ENCODE peak calls at places on chromosomes 6 and 20, in nine cellular contexts. Q is ascending aorta; Z is kidney epithelial cell; G is cardiac muscle cell; H is CD8-positive, alpha-beta memory T cell; I is CD4-positive, alpha-beta T cell; C is right lobe of liver; J is body of pancreas; D is GM23248. V is an unnamed sample.

GRCh38 chr6:10268661-10269060 is 146.2 kb downstream of the TFAP2A start:
- DNase-seq in C (no peak), G (no peak), I (no peak), D (no peak), J (no peak), Q (no peak), Z (no peak), H (no peak), V (no peak)

GRCh38 chr6:111865049-111865585 is 8.1 kb downstream of the FYN start:
- DNase-seq in Z (no peak), G (no peak), D (peak; percentile 16), Q (no peak), C (no peak), J (no peak), I (no peak), H (no peak), V (no peak)

GRCh38 chr6:4491501-4492260 is 284.5 kb upstream of the CDYL start:
- DNase-seq in Z (no peak), C (no peak), H (no peak), D (peak; percentile 7), I (no peak), J (no peak), Q (no peak), G (no peak), V (no peak)

GRCh38 chr6:157884756-157885155 is 61.7 kb downstream of the SNX9 start:
- DNase-seq in Z (no peak), H (no peak), C (no peak), Q (no peak), J (no peak), G (no peak), D (no peak), I (no peak), V (no peak)

GRCh38 chr6:27617046-27617687 is 144.3 kb upstream of the ZNF184 start:
- DNase-seq in G (peak; percentile 46), Q (no peak), C (no peak), Z (no peak), J (no peak), D (peak; percentile 50), I (no peak), H (no peak), V (no peak)

GRCh38 chr20:62523473-62524203 is 47.8 kb upstream of the GATA5 start:
- DNase-seq in I (peak; percentile 19), Q (no peak), G (no peak), J (no peak), C (no peak), H (peak; percentile 35), D (peak; percentile 32), Z (no peak), V (no peak)

GRCh38 chr6:67896476-67896875 is 738.6 kb upstream of the ADGRB3 start:
- DNase-seq in C (no peak), Q (no peak), Z (no peak), D (no peak), I (no peak), J (no peak), G (peak; percentile 39), H (no peak), V (no peak)

GRCh38 chr6:51350308-51350904 is 531.7 kb downstream of the TFAP2B start:
- DNase-seq in I (no peak), J (no peak), Q (no peak), Z (no peak), G (peak; percentile 3), H (no peak), D (peak; percentile 18), C (no peak), V (no peak)

GRCh38 chr20:61649105-61649878 is 397.2 kb downstream of the CDH4 start:
- DNase-seq in Z (no peak), H (no peak), C (peak; percentile 29), G (no peak), I (no peak), D (no peak), J (no peak), Q (no peak), V (no peak)

GRCh38 chr6:170404036-170404435 is 97.5 kb downstream of the FAM120B start:
- DNase-seq in Q (no peak), I (no peak), D (peak; percentile 28), J (no peak), H (no peak), Z (no peak), C (no peak), G (no peak), V (no peak)

GRCh38 chr20:18734525-18735189 is 78.9 kb upstream of the SCP2D1 start:
- DNase-seq in D (no peak), J (no peak), Q (no peak), I (no peak), C (no peak), G (no peak), Z (no peak), H (no peak), V (peak; percentile 29)

DNA sequence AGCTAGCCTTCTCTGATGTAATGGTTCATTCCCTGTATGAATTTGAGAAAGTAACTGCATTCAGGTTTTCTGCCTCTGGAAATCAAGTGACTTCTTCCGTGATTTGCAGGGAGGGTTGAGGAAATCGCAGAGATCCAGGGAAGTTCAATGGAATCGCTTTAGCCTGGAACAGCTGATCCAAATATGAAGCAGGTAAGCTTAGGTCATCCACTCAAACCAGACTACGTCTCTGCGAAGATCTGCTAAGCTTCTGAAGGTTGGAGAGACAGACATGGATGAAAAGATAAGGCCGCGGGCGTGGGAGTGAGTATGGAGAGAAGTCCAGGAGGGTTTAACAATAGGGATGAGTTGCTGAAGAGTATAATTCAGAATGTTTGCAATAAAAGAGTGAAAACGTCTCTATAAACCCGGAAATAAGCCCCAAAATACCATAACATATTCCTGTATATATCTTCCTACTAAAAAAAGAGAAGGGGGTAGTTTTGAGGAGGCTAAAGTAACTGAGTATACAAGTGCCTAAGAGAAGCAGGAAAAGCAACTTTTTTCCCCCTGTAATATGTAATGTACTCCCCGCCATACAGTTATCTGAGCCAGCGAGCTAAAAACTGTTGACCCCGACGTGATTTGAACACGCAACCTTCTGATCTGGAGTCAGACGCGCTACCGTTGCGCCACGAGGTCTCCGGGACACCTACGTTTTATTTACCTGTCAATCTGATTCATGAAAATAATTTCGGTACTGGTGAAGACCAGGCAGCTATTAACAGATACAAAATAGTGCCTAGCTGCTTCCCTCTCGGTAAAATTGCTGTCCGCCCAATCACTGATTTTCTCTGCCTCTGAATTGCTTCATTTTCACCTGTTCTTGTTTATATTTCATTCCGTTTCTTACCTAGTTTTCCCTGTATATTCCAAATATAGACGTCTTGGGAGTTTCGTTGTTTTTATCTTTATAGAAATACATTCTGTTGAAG is 33.9 kb upstream of the BTN3A2 start:
- DNase-seq in D (peak; percentile 33), I (no peak), H (peak; percentile 31), J (no peak), Q (no peak), C (no peak), Z (no peak), G (no peak), V (no peak)
- H3K27me3 ChIP-seq in D (no peaks in the 10 kb centered on the region), I (peaks cover 23% of the 10 kb centered on the region), H (peaks cover 17% of the 10 kb centered on the region), J (peaks cover 4% of the 10 kb centered on the region), Q (peaks cover 30% of the 10 kb centered on the region), C (no peaks in the 10 kb centered on the region), Z (no peaks in the 10 kb centered on the region), G (peaks cover 55% of the 10 kb centered on the region), V (no peaks in the 10 kb centered on the region)

GRCh38 chr20:46342451-46343357 is 34.4 kb upstream of the CDH22 start:
- DNase-seq in I (no peak), Z (no peak), C (no peak), J (no peak), G (no peak), D (no peak), H (no peak), Q (no peak), V (no peak)

GRCh38 chr20:46344488-46345162 is 36.3 kb upstream of the CDH22 start:
- DNase-seq in Z (no peak), J (no peak), Q (no peak), I (no peak), C (no peak), G (no peak), D (no peak), H (no peak), V (no peak)

GRCh38 chr20:46341374-46342044 is 33.2 kb upstream of the CDH22 start:
- DNase-seq in D (no peak), Z (no peak), H (no peak), G (no peak), J (no peak), Q (no peak), C (no peak), I (no peak), V (no peak)

GRCh38 chr20:46343358-46344357 is 35.4 kb upstream of the CDH22 start:
- DNase-seq in I (no peak), G (no peak), D (no peak), Q (no peak), H (no peak), Z (no peak), J (no peak), C (no peak), V (no peak)

GRCh38 chr20:46342045-46342378 is 33.7 kb upstream of the CDH22 start:
- DNase-seq in Z (no peak), D (no peak), H (no peak), Q (no peak), I (no peak), C (no peak), J (no peak), G (no peak), V (no peak)
- H3K27me3 ChIP-seq in Z (peaks cover 53% of the 10 kb centered on the region), D (peaks cover 64% of the 10 kb centered on the region), H (peaks cover 19% of the 10 kb centered on the region), Q (peaks cover 3% of the 10 kb centered on the region), I (peaks cover 33% of the 10 kb centered on the region), C (no peaks in the 10 kb centered on the region), J (no peaks in the 10 kb centered on the region), G (no peaks in the 10 kb centered on the region), V (peaks cover 34% of the 10 kb centered on the region)

GRCh38 chr20:58045156-58045555 is 183.3 kb downstream of the ANKRD60 start:
- DNase-seq in J (no peak), G (no peak), C (no peak), Z (no peak), I (no peak), H (no peak), D (no peak), Q (no peak), V (no peak)
- H3K27me3 ChIP-seq in J (no peaks in the 10 kb centered on the region), G (peaks cover 12% of the 10 kb centered on the region), C (no peaks in the 10 kb centered on the region), Z (peaks cover 8% of the 10 kb centered on the region), I (no peaks in the 10 kb centered on the region), H (no peaks in the 10 kb centered on the region), D (no peaks in the 10 kb centered on the region), Q (no peaks in the 10 kb centered on the region), V (no peaks in the 10 kb centered on the region)

GRCh38 chr20:25864326-25864970 is 167.8 kb upstream of the ZNF337 start:
- DNase-seq in D (no peak), H (no peak), Z (no peak), G (no peak), Q (no peak), C (no peak), J (no peak), I (no peak), V (no peak)
- H3K27me3 ChIP-seq in D (peaks cover 9% of the 10 kb centered on the region), H (peaks cover 29% of the 10 kb centered on the region), Z (peaks cover 78% of the 10 kb centered on the region), G (peaks cover 74% of the 10 kb centered on the region), Q (no peaks in the 10 kb centered on the region), C (no peaks in the 10 kb centered on the region), J (no peaks in the 10 kb centered on the region), I (peaks cover 43% of the 10 kb centered on the region), V (no peaks in the 10 kb centered on the region)

V was measured in BJ.